ENCODE peak calls at places on chromosomes 7 and 10, in four cellular contexts. P is fibroblast of lung, R is IMR-90, I is GM23248. Q is an unnamed sample.

GRCh38 chr7:20200361-20200760 is 16.8 kb downstream of the MACC1 start:
- DNase-seq in I (no peak), P (no peak), R (no peak), Q (no peak)

GRCh38 chr10:84352251-84352842 is 24.0 kb downstream of the CCSER2 start:
- DNase-seq in I (peak; percentile 73), P (peak; percentile 61), R (peak; percentile 72), Q (no peak)

GRCh38 chr7:50615519-50615845 is 50.3 kb upstream of the DDC start:
- DNase-seq in R (no peak), I (no peak), P (no peak), Q (no peak)

GRCh38 chr7:151781161-151781845 is 95.6 kb downstream of the PRKAG2 start:
- DNase-seq in I (no peak), P (no peak), R (no peak), Q (no peak)

GRCh38 chr10:1149793-1150637 is 93.8 kb downstream of the WDR37 start:
- DNase-seq in R (peak; percentile 3), I (no peak), P (no peak), Q (no peak)

GRCh38 chr10:45427305-45427955 is 53.4 kb downstream of the ALOX5 start:
- DNase-seq in I (no peak), R (no peak), P (no peak), Q (no peak)

GRCh38 chr10:75247797-75248196 is 12.0 kb upstream of the COMTD1 start:
- DNase-seq in R (no peak), I (no peak), P (no peak), Q (no peak)

GRCh38 chr10:50421026-50421719 is 169.9 kb upstream of the ASAH2 start:
- DNase-seq in P (peak; percentile 20), I (peak; percentile 55), R (peak; percentile 21), Q (no peak)

GRCh38 chr10:76080406-76080805 is 649.0 kb downstream of the LRMDA start:
- DNase-seq in R (peak; percentile 83), P (peak; percentile 83), I (peak; percentile 39), Q (no peak)

GRCh38 chr10:30199376-30200018 is 140.1 kb upstream of the JCAD start:
- DNase-seq in P (no peak), I (no peak), R (no peak), Q (no peak)

GRCh38 chr10:128549192-128549591 is 423.0 kb upstream of the MKI67 start:
- DNase-seq in P (no peak), I (no peak), R (no peak), Q (no peak)

GRCh38 chr10:128551475-128551874 is 425.3 kb upstream of the MKI67 start:
- DNase-seq in P (no peak), I (no peak), R (no peak), Q (no peak)

GRCh38 chr10:128546651-128547165 is 420.5 kb upstream of the MKI67 start:
- DNase-seq in P (no peak), R (no peak), I (no peak), Q (no peak)

GRCh38 chr10:128553755-128554154 is 427.5 kb upstream of the MKI67 start:
- DNase-seq in P (no peak), R (no peak), I (no peak), Q (no peak)

DNA sequence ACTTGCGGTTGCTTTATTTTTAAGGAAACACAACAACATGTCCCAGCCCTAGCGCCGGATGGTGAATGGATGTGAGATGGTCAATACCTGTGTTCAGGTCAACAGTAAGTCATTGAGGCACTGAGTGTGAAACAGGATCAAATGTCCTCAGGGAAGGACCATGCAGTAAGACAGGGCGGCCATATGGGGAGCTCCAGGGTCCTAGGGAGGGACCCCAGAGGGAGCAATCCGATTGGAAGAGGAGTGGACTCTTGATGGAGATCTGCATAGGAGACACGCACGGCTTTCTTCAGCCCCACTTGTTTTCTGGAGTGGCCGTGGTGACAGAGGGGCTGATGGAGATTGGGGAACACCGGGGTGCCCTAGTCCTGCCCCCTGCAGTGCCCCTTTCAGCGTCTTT is 423.8 kb upstream of the MKI67 start:
- DNase-seq in P (no peak), R (no peak), I (no peak), Q (no peak)
- H3K9me3 ChIP-seq in P (no peaks in the 10 kb centered on the region), R (peaks cover 46% of the 10 kb centered on the region), I (no peaks in the 10 kb centered on the region), Q (peaks cover 2% of the 10 kb centered on the region)

GRCh38 chr10:5461201-5461585 is 38.2 kb downstream of the CALML5 start:
- DNase-seq in I (peak; percentile 13), P (no peak), R (no peak), Q (no peak)

GRCh38 chr10:5458425-5458824 is 40.9 kb downstream of the CALML5 start:
- DNase-seq in P (no peak), R (no peak), I (no peak), Q (no peak)

GRCh38 chr10:5458949-5459747 is 40.2 kb downstream of the CALML5 start:
- DNase-seq in R (no peak), P (no peak), I (no peak), Q (no peak)

GRCh38 chr10:5461914-5462840 is 37.2 kb downstream of the CALML5 start:
- DNase-seq in I (peak; percentile 37), R (peak; percentile 35), P (peak; percentile 66), Q (no peak)

GRCh38 chr10:5460468-5461200 is 38.7 kb downstream of the CALML5 start:
- DNase-seq in R (no peak), I (no peak), P (no peak), Q (no peak)
- H3K36me3 ChIP-seq in R (peaks cover 12% of the 10 kb centered on the region), I (peaks cover 37% of the 10 kb centered on the region), P (no peaks in the 10 kb centered on the region), Q (peaks cover 13% of the 10 kb centered on the region)

GRCh38 chr7:73971701-73972341 is 56.2 kb upstream of the ELN start:
- DNase-seq in R (no peak), I (no peak), P (no peak), Q (no peak)

GRCh38 chr7:73972614-73973013 is 55.4 kb upstream of the ELN start:
- DNase-seq in I (no peak), R (no peak), P (no peak), Q (no peak)

GRCh38 chr7:73969991-73970390 is 58.0 kb upstream of the ELN start:
- DNase-seq in R (no peak), P (no peak), I (no peak), Q (no peak)

GRCh38 chr7:73970801-73971229 is 57.2 kb upstream of the ELN start:
- DNase-seq in I (no peak), P (no peak), R (no peak), Q (no peak)

DNA sequence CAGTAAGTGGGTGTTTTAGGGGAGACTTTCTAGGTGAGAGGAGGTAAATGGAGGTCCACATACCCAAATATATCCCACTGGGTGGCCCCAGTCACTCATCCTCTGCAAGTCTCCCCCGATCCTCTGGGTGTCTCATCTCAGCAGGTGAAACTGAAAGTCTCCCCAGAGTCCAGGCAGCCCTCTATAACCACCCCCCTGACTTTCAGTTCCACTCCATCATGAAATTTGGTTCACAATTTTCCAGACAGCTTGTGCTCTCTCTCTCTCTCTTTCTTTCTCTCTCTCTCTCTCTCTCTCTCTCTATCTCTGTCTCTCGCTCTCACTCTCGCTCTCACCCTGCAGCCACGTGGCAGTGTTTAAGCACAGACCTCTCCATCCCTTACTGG is 56.7 kb upstream of the ELN start:
- DNase-seq in I (no peak), R (no peak), P (no peak), Q (no peak)
- H2AFZ ChIP-seq in I (no peak overlapping the region), R (no peak overlapping the region), P (no peak overlapping the region), Q (no peak overlapping the region)

GRCh38 chr10:25818751-25819150 is 115.3 kb upstream of the MYO3A start:
- DNase-seq in R (no peak), I (no peak), P (no peak), Q (no peak)

GRCh38 chr10:25815236-25815635 is 118.8 kb upstream of the MYO3A start:
- DNase-seq in P (peak; percentile 90), I (no peak), R (no peak), Q (no peak)

GRCh38 chr10:25813511-25813910 is 120.5 kb upstream of the MYO3A start:
- DNase-seq in I (no peak), R (no peak), P (peak; percentile 56), Q (no peak)

GRCh38 chr10:25820496-25821415 is 113.3 kb upstream of the MYO3A start:
- DNase-seq in I (no peak), P (peak; percentile 20), R (no peak), Q (no peak)

DNA sequence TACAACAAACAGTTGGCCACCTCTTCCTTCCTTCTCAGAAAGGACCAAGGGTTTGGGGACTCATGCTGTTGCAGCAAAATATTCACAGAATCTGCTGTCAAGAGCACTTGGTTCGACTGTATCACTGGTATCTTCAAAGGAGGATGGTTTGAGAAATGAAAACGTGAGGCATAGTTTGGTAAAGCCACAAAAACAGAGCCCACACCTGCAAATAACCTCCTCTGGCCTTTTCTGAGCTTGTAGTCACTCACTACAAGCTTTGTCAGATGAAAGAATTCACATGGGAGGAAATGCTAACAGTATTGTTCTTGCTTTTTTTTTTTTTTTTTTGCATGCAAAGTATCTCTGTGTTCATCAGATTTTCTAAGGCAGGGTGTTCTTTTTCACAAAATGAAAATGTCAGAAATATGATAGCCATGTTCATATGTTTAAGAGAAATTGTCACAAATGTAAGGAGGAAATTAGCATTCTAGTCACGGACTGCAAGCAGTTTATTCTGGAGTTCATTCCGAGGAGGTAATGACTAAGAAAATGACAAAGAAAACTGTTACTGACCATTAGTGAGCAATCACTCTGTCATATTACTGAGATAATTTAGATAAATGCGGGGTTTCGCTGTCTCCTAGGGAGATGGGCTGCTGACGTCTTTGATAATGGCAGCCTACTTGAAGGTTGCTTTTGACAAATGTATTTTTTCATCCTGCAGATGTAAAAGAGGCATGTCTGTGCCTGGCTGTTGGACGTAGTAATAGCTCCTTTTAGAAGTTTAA is 117.8 kb upstream of the MYO3A start:
- DNase-seq in R (no peak), I (no peak), P (peak; percentile 82), Q (no peak)
- H3K9me3 ChIP-seq in R (peaks cover 15% of the 10 kb centered on the region), I (no peaks in the 10 kb centered on the region), P (no peaks in the 10 kb centered on the region), Q (no peaks in the 10 kb centered on the region)

DNA sequence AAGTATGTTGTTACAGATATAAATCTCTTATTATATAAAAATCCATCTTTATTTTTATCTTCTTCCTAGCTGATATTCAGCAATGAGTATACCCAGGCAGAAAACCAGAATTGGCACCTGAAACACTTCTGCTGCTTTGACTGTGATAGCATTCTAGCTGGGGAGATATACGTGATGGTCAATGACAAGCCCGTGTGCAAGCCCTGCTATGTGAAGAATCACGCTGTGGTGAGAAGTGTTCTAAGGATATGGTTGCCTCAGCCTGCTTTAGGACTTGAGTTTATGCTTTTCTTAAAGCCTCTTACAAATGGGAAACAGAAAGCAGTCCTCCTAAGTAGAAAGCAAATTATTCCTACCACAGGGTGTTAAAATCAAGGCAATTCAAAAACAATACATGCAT is 41.9 kb downstream of the TES start:
- DNase-seq in P (no peak), R (no peak), I (no peak), Q (no peak)
- H3K36me3 ChIP-seq in P (no peaks in the 10 kb centered on the region), R (peaks cover 14% of the 10 kb centered on the region), I (peaks cover 8% of the 10 kb centered on the region), Q (peaks cover 43% of the 10 kb centered on the region)

GRCh38 chr10:93542358-93542791 is 24.1 kb upstream of the FFAR4 start:
- DNase-seq in P (peak; percentile 20), R (peak; percentile 9), I (peak; percentile 30), Q (no peak)

GRCh38 chr10:93547522-93547921 is 18.9 kb upstream of the FFAR4 start:
- DNase-seq in I (no peak), P (no peak), R (no peak), Q (no peak)

GRCh38 chr10:93541402-93542357 is 24.8 kb upstream of the FFAR4 start:
- DNase-seq in I (peak; percentile 79), P (peak; percentile 18), R (peak; percentile 46), Q (no peak)
- H2AFZ ChIP-seq in I (peak overlapping the region; percentile 34), P (peak overlapping the region; percentile 13), R (no peak overlapping the region), Q (no peak overlapping the region)

GRCh38 chr10:133011883-133012282 is 69.5 kb upstream of the CFAP46 start:
- DNase-seq in R (no peak), P (no peak), I (no peak), Q (no peak)
- H3K9me3 ChIP-seq in R (peaks cover 24% of the 10 kb centered on the region), P (no peaks in the 10 kb centered on the region), I (no peaks in the 10 kb centered on the region), Q (peaks cover 13% of the 10 kb centered on the region)

GRCh38 chr10:133397938-133398337 is 4.0 kb downstream of the MTG1 start:
- DNase-seq in P (no peak), I (no peak), R (peak; percentile 39), Q (no peak)
- H3K36me3 ChIP-seq in P (peaks cover 20% of the 10 kb centered on the region), I (peaks cover 7% of the 10 kb centered on the region), R (peaks cover 47% of the 10 kb centered on the region), Q (peaks cover 31% of the 10 kb centered on the region)

Q was measured in keratinocyte.